ENCODE peak calls at places on chromosomes 4 and X, in eight cellular contexts. S, R, Y, J, E, H, M and O are unnamed samples.

GRCh38 chrX:53246231-53246630 is 21.2 kb upstream of the KDM5C start:
- DNase-seq in J (no peak), H (no peak), R (no peak), S (no peak), M (no peak), Y (no peak), E (no peak), O (no peak)

GRCh38 chr4:147984065-147984777 is 252.3 kb downstream of the ARHGAP10 start:
- DNase-seq in J (peak; percentile 90), R (no peak), H (peak; percentile 1), Y (no peak), E (no peak), S (no peak), M (peak; percentile 67), O (no peak)

GRCh38 chr4:118834960-118835895 is 698 bp downstream of the SEC24D start:
- DNase-seq in Y (peak; percentile 18), M (peak; percentile 96), E (peak; percentile 53), J (peak; percentile 96), R (peak; percentile 45), H (peak; percentile 34), S (peak; percentile 35), O (peak; percentile 31)

GRCh38 chr4:152072886-152073285 is 312.1 kb upstream of the GATB start:
- DNase-seq in J (peak; percentile 18), Y (no peak), S (no peak), R (no peak), M (no peak), H (no peak), E (no peak), O (no peak)

GRCh38 chr4:169810325-169811323 is 52.9 kb upstream of the HPF1 start:
- DNase-seq in H (no peak), E (peak; percentile 36), S (no peak), J (peak; percentile 81), M (peak; percentile 77), Y (no peak), R (no peak), O (no peak)

GRCh38 chr4:7588002-7588401 is 153.3 kb upstream of the PSAPL1 start:
- DNase-seq in H (no peak), J (no peak), S (no peak), M (no peak), E (no peak), Y (no peak), R (no peak), O (no peak)

GRCh38 chr4:112975567-112976355 is 73.7 kb upstream of the ANK2 start:
- DNase-seq in J (no peak), H (no peak), M (peak; percentile 55), E (no peak), S (no peak), R (no peak), Y (no peak), O (no peak)

GRCh38 chr4:121900132-121900983 is 30.1 kb upstream of the BBS7 start:
- DNase-seq in M (peak; percentile 65), R (peak; percentile 25), J (peak; percentile 90), H (peak; percentile 21), E (peak; percentile 3), S (no peak), Y (no peak), O (no peak)

GRCh38 chr4:184993243-184993642 is 25.0 kb upstream of the HELT start:
- DNase-seq in S (no peak), J (no peak), Y (no peak), M (no peak), R (no peak), H (no peak), E (no peak), O (no peak)